ENCODE peak calls at places on chromosomes 13 and 19, in four cellular contexts. N is IMR-90, Q is fibroblast of pulmonary artery, C is AG04450. P is an unnamed sample.

GRCh38 chr13:21759503-21759902 is 88.6 kb downstream of the FGF9 start:
- DNase-seq in Q (no peak), C (no peak), N (no peak), P (no peak)

GRCh38 chr13:80374453-80374852 is 33.5 kb upstream of the SPRY2 start:
- DNase-seq in C (no peak), Q (no peak), N (no peak), P (no peak)

GRCh38 chr13:106159295-106160195 is 375.9 kb downstream of the EFNB2 start:
- DNase-seq in N (no peak), C (no peak), Q (no peak), P (no peak)

GRCh38 chr19:52638601-52639000 is 446 bp upstream of the ZNF83 start:
- DNase-seq in C (peak; percentile 30), Q (no peak), N (peak; percentile 69), P (peak; percentile 81)

GRCh38 chr19:8815780-8816179 is 16.3 kb downstream of the ZNF558 start:
- DNase-seq in N (no peak), C (no peak), Q (no peak), P (no peak)

GRCh38 chr13:74101436-74101835 is 32.8 kb downstream of the KLF12 start:
- DNase-seq in Q (no peak), N (no peak), C (no peak), P (no peak)

GRCh38 chr19:1430201-1430621 is 8.0 kb upstream of the RPS15 start:
- DNase-seq in N (no peak), C (no peak), Q (no peak), P (no peak)

GRCh38 chr13:85528578-85529215 is 270.5 kb downstream of the SLITRK6 start:
- DNase-seq in C (peak; percentile 65), N (peak; percentile 90), Q (peak; percentile 49), P (no peak)

GRCh38 chr19:43620061-43621001 is 902 bp upstream of the ZNF428 start:
- DNase-seq in C (no peak), Q (no peak), N (no peak), P (no peak)

GRCh38 chr13:75685239-75685697 is 49.1 kb downstream of the LMO7 start:
- DNase-seq in C (peak; percentile 72), N (peak; percentile 91), Q (peak; percentile 73), P (peak; percentile 80)

GRCh38 chr19:38250821-38251563 is 5.2 kb downstream of the PPP1R14A start:
- DNase-seq in C (no peak), N (no peak), Q (peak; percentile 75), P (peak; percentile 49)

GRCh38 chr19:29285878-29286277 is 72.9 kb upstream of the UQCRFS1 start:
- DNase-seq in C (no peak), N (no peak), Q (no peak), P (peak; percentile 45)

GRCh38 chr19:32971012-32971595 is 654 bp downstream of the CEP89 start:
- DNase-seq in C (no peak), Q (no peak), N (no peak), P (peak; percentile 11)

GRCh38 chr19:1265611-1266115 is 3.5 kb upstream of the CIRBP start:
- DNase-seq in N (peak; percentile 80), Q (peak; percentile 66), C (no peak), P (peak; percentile 66)

GRCh38 chr19:27676877-27677276 is 1536.1 kb downstream of the UQCRFS1 start:
- DNase-seq in N (no peak), Q (no peak), C (no peak), P (no peak)

GRCh38 chr13:50543767-50544166 is 299.7 kb downstream of the DLEU7 start:
- DNase-seq in Q (peak; percentile 72), C (peak; percentile 77), N (peak; percentile 91), P (peak; percentile 91)

GRCh38 chr13:75636339-75637095 is 387 bp downstream of the LMO7 start:
- DNase-seq in C (no peak), Q (peak; percentile 47), N (peak; percentile 46), P (peak; percentile 34)

GRCh38 chr19:7333198-7334118 is 15.3 kb upstream of the ARHGEF18 start:
- DNase-seq in N (no peak), Q (peak; percentile 77), C (no peak), P (no peak)

GRCh38 chr19:36030264-36031148 is 2.2 kb downstream of the CLIP3 start:
- DNase-seq in C (no peak), Q (peak; percentile 48), N (peak; percentile 53), P (no peak)

GRCh38 chr13:24042710-24043440 is 117.6 kb upstream of the SPATA13 start:
- DNase-seq in N (peak; percentile 63), C (no peak), Q (no peak), P (no peak)

GRCh38 chr19:39518975-39519374 is 4.0 kb downstream of the SELENOV start:
- DNase-seq in C (no peak), Q (no peak), N (no peak), P (no peak)

GRCh38 chr13:73284475-73284874 is 225.7 kb downstream of the KLF5 start:
- DNase-seq in C (no peak), Q (no peak), N (no peak), P (no peak)

GRCh38 chr13:81610613-81611012 is 1269.7 kb upstream of the SPRY2 start:
- DNase-seq in N (no peak), Q (no peak), C (no peak), P (no peak)

GRCh38 chr13:113607477-113608245 is 23.1 kb downstream of the TFDP1 start:
- DNase-seq in N (no peak), Q (no peak), C (no peak), P (no peak)

GRCh38 chr19:10010247-10010691 is at the start of gene COL5A3:
- DNase-seq in C (no peak), Q (peak; percentile 60), N (peak; percentile 58), P (no peak)
- H3K4me3 ChIP-seq in C (peak within 1 kb of the TSS; percentile 57), Q (peak within 1 kb of the TSS; percentile 43), N (peak within 1 kb of the TSS; percentile 35), P (no peak within 1 kb of the TSS)

GRCh38 chr19:50549927-50550593 is 18.2 kb downstream of the LRRC4B start:
- DNase-seq in N (no peak), Q (peak; percentile 11), C (no peak), P (no peak)
- H3K4me3 ChIP-seq in N (no peak overlapping the region), Q (no peak overlapping the region), C (no peak overlapping the region), P (no peak overlapping the region)

DNA sequence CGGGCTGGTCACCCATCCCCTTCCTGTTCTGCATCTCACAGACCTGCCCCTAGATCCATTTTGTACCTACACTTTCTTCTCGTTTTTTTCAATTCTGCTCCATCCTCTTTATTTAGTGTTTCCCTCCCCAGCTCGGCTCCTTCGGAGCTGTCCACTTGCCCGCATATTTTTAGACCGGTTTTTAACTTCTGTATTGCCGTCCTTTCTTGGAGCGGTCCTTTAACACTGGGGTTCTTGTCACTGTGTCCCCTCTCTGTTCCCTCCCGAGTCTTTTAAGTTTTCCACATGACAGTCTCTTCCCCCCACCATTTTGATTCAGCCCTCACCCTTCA is 1.7 kb downstream of the ARHGAP35 start:
- DNase-seq in Q (no peak), N (no peak), C (no peak), P (no peak)
- H3K4me3 ChIP-seq in Q (peak overlapping the region; percentile 83), N (peak overlapping the region; percentile 68), C (peak overlapping the region; percentile 83), P (peak overlapping the region; percentile 81)

GRCh38 chr19:45668342-45668871 is 386 bp downstream of the GIPR start:
- DNase-seq in Q (no peak), C (no peak), N (no peak), P (no peak)

GRCh38 chr19:45667620-45668341 is at the start of gene GIPR:
- DNase-seq in C (no peak), Q (no peak), N (peak; percentile 38), P (peak; percentile 54)

GRCh38 chr19:45676851-45677263 is 8.8 kb downstream of the GIPR start:
- DNase-seq in Q (no peak), C (no peak), N (no peak), P (no peak)

GRCh38 chr19:45670670-45671453 is 2.8 kb downstream of the GIPR start:
- DNase-seq in N (peak; percentile 72), Q (peak; percentile 90), C (peak; percentile 36), P (peak; percentile 73)
- H3K4me3 ChIP-seq in N (no peak overlapping the region), Q (peak overlapping the region; percentile 41), C (peak overlapping the region; percentile 25), P (no peak overlapping the region)

GRCh38 chr13:110233181-110233641 is 73.7 kb downstream of the COL4A1 start:
- DNase-seq in Q (peak; percentile 98), N (peak; percentile 91), C (peak; percentile 67), P (no peak)

GRCh38 chr13:110232146-110232545 is 74.8 kb downstream of the COL4A1 start:
- DNase-seq in Q (no peak), C (no peak), N (no peak), P (no peak)

GRCh38 chr13:110232756-110233155 is 74.2 kb downstream of the COL4A1 start:
- DNase-seq in Q (peak; percentile 91), C (no peak), N (no peak), P (no peak)

GRCh38 chr13:110234532-110234931 is 72.4 kb downstream of the COL4A1 start:
- DNase-seq in Q (no peak), C (no peak), N (no peak), P (no peak)

DNA sequence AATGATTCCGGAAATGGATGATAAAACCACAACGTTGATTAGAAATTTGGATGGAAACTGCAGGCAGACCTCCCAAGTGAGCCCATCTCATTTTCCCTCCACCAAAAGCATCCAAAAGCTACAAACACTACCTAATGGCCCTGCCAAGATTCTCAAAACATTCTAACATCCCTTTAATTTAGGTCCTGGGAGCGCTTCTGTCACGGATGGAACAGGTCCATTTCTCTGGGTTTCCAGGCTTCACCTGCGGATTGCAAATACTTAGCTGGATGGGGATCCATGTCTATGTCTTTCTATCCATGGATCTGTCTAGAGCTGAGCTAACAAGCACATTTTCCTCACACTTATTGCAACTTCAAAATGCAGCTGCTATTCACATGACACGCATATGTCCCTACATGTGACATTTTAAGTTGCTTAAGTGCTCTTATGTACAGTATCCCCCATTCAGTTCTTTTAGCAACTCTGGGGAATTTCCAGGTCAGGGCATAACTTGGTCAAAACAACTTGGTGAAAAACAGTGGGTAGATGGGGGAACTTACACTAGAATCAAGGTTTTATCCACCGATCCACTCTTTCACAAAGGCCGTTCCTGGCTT is 73.2 kb downstream of the COL4A1 start:
- DNase-seq in Q (peak; percentile 63), C (no peak), N (no peak), P (no peak)
- H3K4me3 ChIP-seq in Q (peak overlapping the region; percentile 19), C (no peak overlapping the region), N (no peak overlapping the region), P (no peak overlapping the region)

DNA sequence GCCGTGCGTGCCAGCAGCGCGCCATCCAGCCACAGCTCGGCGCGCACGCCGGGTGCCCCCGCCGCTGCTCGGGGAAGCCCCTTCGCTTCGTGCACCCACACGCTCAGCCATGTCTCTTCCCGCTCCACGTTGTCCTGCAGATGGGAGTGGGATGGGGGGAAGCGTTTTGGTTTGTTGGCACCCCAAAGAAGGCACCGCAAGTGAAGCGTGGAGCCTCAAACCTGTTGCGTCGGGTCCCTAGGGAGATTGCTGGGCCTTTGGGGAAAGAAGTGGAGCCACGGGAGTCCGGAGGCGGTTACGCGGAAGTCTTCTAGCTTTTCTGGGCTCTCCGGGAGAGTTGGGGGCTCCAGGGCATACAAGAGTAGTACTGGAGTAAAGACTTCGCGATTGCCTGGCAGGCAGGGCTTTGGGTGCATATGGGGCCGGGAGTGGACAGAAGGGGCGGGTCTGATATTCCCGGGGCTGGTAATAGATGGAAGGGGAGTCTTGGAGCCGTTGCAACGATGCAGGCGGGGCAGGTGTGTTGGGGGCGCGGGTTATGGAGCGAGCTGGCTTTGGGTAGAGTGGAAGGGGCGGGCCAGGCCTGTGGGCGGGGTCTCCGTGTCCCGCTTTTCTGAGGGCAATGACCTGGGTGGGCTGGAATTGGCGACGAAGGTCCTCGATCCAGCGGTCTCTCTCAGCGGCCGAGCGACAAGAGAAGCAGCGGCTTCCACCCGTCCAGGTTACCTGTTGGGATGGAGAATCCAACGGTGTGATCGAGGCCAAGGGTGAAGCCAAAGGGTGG is 6.5 kb downstream of the RASAL3 start:
- DNase-seq in N (no peak), Q (no peak), C (no peak), P (no peak)
- H3K4me3 ChIP-seq in N (no peak overlapping the region), Q (no peak overlapping the region), C (no peak overlapping the region), P (no peak overlapping the region)

P was measured in SJCRH30.